ENCODE peak calls at places on chromosomes 16 and 17, in four cellular contexts. X is KG1, Z is fibroblast of mammary gland, L is amniotic stem cell. Q is an unnamed sample.

GRCh38 chr17:8314797-8315739 is 5.0 kb downstream of the ARHGEF15 start:
- DNase-seq in Z (no peak), L (no peak), X (no peak), Q (no peak)

GRCh38 chr17:47975815-47976190 is 4.9 kb downstream of the CDK5RAP3 start:
- DNase-seq in X (no peak), L (no peak), Z (no peak), Q (no peak)

GRCh38 chr16:16108759-16109158 is 114.5 kb downstream of the ABCC6 start:
- DNase-seq in Z (no peak), X (no peak), L (no peak), Q (no peak)

GRCh38 chr17:50234581-50234980 is 33.1 kb upstream of the COL1A1 start:
- DNase-seq in X (no peak), Z (peak), L (no peak), Q (no peak)

GRCh38 chr17:2703606-2704005 is 8.0 kb downstream of the CLUH start:
- DNase-seq in Z (no peak), X (no peak), L (no peak), Q (no peak)

GRCh38 chr17:61351745-61352407 is 47.8 kb upstream of the TBX2 start:
- DNase-seq in Z (no peak), X (no peak), L (no peak), Q (no peak)

GRCh38 chr17:78722101-78722761 is 59.8 kb downstream of the CYTH1 start:
- DNase-seq in X (no peak), L (no peak), Z (no peak), Q (no peak)

GRCh38 chr16:27847030-27847550 is 216.4 kb downstream of the GSG1L start:
- DNase-seq in Z (peak), L (no peak), X (no peak), Q (no peak)

GRCh38 chr17:73293480-73293911 is 18.3 kb downstream of the CDC42EP4 start:
- DNase-seq in X (no peak), Z (peak), L (no peak), Q (peak)